ENCODE peak calls at places on chromosome 20, in five cellular contexts. K, H, F, R and Y are unnamed samples.

GRCh38 chr20:40489886-40490285 is 199.2 kb downstream of the MAFB start:
- DNase-seq in K (no peak), H (no peak), F (no peak), R (no peak), Y (no peak)

GRCh38 chr20:62304331-62305148 is 1.7 kb downstream of the ADRM1 start:
- DNase-seq in K (no peak), H (peak; percentile 35), F (no peak), R (no peak), Y (no peak)

GRCh38 chr20:23011008-23011721 is 23.9 kb upstream of the SSTR4 start:
- DNase-seq in K (no peak), H (no peak), F (no peak), R (no peak), Y (no peak)

GRCh38 chr20:49729780-49730179 is 16.1 kb upstream of the B4GALT5 start:
- DNase-seq in K (no peak), H (no peak), F (no peak), R (no peak), Y (no peak)

GRCh38 chr20:24675651-24676352 is 206.4 kb downstream of the SYNDIG1 start:
- DNase-seq in K (no peak), H (no peak), F (no peak), R (no peak), Y (no peak)

GRCh38 chr20:3400260-3401155 is 7.0 kb downstream of the DNAAF9 start:
- DNase-seq in K (no peak), H (no peak), F (peak; percentile 50), R (no peak), Y (no peak)

GRCh38 chr20:43460172-43460829 is 2.6 kb downstream of the SRSF6 start:
- DNase-seq in K (no peak), H (no peak), F (no peak), R (no peak), Y (no peak)

GRCh38 chr20:12737900-12738299 is 270.9 kb upstream of the SPTLC3 start:
- DNase-seq in K (no peak), H (no peak), F (no peak), R (no peak), Y (no peak)

GRCh38 chr20:1299522-1299921 is 29.4 kb downstream of the SDCBP2 start:
- DNase-seq in K (no peak), H (peak; percentile 66), F (no peak), R (no peak), Y (no peak)

GRCh38 chr20:32358883-32359632 is 927 bp downstream of the ASXL1 start:
- DNase-seq in K (peak; percentile 81), H (peak; percentile 62), F (peak; percentile 77), R (peak; percentile 81), Y (peak; percentile 80)

GRCh38 chr20:32357869-32358631 is at the start of gene ASXL1:
- DNase-seq in K (peak; percentile 98), H (peak; percentile 94), F (peak; percentile 97), R (peak; percentile 99), Y (peak; percentile 98)

GRCh38 chr20:32358632-32358882 is 426 bp downstream of the ASXL1 start:
- DNase-seq in K (no peak), H (no peak), F (no peak), R (no peak), Y (no peak)

GRCh38 chr20:32359633-32360332 is 1.7 kb downstream of the ASXL1 start:
- DNase-seq in K (no peak), H (no peak), F (no peak), R (no peak), Y (no peak)

GRCh38 chr20:32360333-32360634 is 2.2 kb downstream of the ASXL1 start:
- DNase-seq in K (no peak), H (no peak), F (no peak), R (no peak), Y (no peak)
- H3K4me3 ChIP-seq in K (peak overlapping the region; percentile 83), H (peak overlapping the region; percentile 73), F (peak overlapping the region; percentile 99), R (peak overlapping the region; percentile 97), Y (peak overlapping the region; percentile 91)

GRCh38 chr20:33827629-33828325 is 16.6 kb downstream of the CHMP4B start:
- DNase-seq in K (no peak), H (no peak), F (no peak), R (no peak), Y (no peak)

GRCh38 chr20:33825340-33826269 is 14.5 kb downstream of the CHMP4B start:
- DNase-seq in K (no peak), H (no peak), F (no peak), R (no peak), Y (no peak)

GRCh38 chr20:33824852-33825251 is 13.7 kb downstream of the CHMP4B start:
- DNase-seq in K (no peak), H (no peak), F (no peak), R (no peak), Y (no peak)

GRCh38 chr20:33827109-33827508 is 16.0 kb downstream of the CHMP4B start:
- DNase-seq in K (no peak), H (no peak), F (no peak), R (no peak), Y (no peak)

DNA sequence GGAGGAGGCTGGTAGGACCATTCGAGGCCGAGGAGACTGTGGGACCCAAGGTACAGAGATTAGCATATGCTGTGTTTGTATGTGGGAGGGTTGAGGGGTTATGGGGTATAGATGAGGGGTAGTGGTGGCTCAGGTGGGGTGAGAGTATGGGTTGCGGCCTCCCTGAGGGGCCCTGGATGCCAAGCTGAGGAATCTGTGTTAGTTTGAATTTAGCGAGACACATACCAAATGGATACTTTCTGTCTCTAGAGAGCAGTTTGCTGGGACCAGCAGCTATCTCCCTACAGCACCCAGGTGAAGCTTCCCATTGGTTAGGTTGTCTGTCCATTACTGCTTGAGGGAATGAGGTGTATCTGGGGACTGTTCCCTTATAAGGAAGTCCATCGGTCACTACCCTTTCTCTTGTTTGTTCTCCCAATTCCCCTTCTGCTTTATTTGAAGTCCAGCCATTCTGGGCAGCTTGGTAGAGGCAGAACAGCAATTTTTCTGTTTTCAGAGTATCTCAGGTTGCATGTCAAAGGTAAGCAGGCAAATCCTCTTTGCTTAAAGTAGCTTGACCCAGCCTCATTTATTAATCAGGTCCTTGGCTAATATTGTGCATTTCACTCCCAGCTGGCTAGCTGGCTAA is 15.2 kb downstream of the CHMP4B start:
- DNase-seq in K (no peak), H (no peak), F (no peak), R (no peak), Y (no peak)
- H3K27ac ChIP-seq in K (no peak overlapping the region), H (no peak overlapping the region), F (no peak overlapping the region), R (no peak overlapping the region), Y (no peak overlapping the region)

GRCh38 chr20:51542894-51543788 is 622 bp upstream of the NFATC2 start:
- DNase-seq in K (no peak), H (no peak), F (no peak), R (no peak), Y (no peak)
- H3K4me3 ChIP-seq in K (peak overlapping the region; percentile 57), H (no peak overlapping the region), F (peak overlapping the region; percentile 61), R (peak overlapping the region; percentile 50), Y (peak overlapping the region; percentile 11)

GRCh38 chr20:31836853-31837608 is 8.4 kb downstream of the FOXS1 start:
- DNase-seq in K (no peak), H (no peak), F (no peak), R (no peak), Y (no peak)
- H3K27ac ChIP-seq in K (no peak overlapping the region), H (peak overlapping the region; percentile 86), F (no peak overlapping the region), R (no peak overlapping the region), Y (no peak overlapping the region)

GRCh38 chr20:57716202-57716601 is 6.4 kb upstream of the PMEPA1 start:
- DNase-seq in K (no peak), H (no peak), F (no peak), R (no peak), Y (no peak)

GRCh38 chr20:57719951-57720350 is 10.1 kb upstream of the PMEPA1 start:
- DNase-seq in K (no peak), H (no peak), F (no peak), R (no peak), Y (no peak)

GRCh38 chr20:57716893-57717292 is 7.1 kb upstream of the PMEPA1 start:
- DNase-seq in K (no peak), H (no peak), F (no peak), R (no peak), Y (no peak)

GRCh38 chr20:57717797-57718196 is 8.0 kb upstream of the PMEPA1 start:
- DNase-seq in K (no peak), H (peak; percentile 68), F (no peak), R (no peak), Y (no peak)

DNA sequence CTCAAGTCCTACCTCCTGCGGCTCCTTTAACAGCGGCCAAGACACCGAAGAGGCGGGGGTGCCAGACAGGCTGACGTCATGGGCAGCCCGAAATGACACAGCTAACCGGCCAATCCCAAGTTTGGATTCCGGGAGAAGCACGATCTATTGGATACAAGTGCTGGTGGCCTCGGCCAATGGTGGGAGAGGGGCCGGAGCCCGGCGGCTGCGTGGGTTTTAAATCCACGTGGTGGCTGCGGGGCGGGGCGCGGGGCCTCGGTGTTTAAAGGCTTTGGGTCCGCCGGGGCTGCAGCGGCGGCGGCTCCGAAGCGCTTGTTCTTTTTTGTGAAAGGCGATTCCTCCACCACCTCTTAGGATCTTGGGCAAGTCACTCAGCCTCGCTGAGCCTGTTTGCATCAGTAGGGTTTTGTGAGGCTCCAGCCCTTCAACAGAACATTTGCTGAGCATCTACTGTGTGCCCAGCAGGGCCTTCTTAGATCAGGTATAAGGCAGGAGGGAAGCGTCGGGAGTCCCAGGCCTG is 8.7 kb upstream of the PMEPA1 start:
- DNase-seq in K (peak; percentile 97), H (peak; percentile 99), F (peak; percentile 98), R (peak; percentile 97), Y (peak; percentile 96)
- H3K4me3 ChIP-seq in K (peak overlapping the region; percentile 47), H (peak overlapping the region; percentile 57), F (peak overlapping the region; percentile 24), R (peak overlapping the region; percentile 23), Y (peak overlapping the region; percentile 33)

DNA sequence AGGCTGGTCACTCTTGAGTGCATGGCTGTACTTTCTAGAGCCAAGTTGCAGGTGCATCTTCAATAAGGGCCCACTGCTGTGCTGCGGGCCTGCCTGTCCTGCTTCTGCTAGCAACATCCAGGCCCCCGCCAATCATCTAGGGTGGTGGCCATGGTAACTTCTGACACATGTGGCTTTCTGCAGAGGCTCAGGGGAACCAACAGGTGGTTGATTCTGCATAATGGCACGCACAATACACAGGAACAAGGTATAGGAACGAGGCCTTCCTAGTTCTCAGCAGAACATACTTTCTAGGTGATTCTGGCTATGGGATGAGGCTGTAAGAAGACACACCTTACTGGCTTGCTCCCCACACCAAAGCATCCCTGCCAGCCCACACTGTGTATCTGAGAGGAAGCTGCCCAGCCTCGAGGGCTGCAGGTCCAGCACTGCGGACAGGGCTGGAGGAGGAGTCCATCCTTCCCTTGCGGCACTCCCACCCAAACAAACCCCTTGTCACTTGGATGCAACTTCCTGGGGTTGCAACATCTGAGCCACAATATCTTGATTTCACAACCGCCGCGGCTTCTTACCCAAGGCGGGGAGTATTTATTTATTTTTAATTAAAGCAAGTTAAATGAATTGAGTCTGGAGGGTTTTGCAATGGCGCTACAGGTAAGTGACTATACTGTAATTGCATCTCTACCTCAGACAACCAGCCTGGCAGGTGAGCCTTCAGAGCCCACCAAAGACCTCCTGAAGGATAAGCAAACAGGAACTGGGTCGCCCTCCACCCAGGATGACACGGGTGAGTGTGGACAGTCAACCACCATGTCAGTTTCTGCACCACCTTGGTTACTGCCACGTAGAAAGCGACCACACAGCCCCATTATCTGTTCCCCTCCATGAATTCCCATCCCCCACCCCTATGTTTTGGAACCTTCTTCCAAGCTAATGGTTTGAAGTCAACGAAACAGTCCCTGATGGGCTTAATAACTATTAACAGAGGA is 49.6 kb downstream of the SULF2 start:
- DNase-seq in K (peak; percentile 83), H (no peak), F (peak; percentile 45), R (peak; percentile 48), Y (peak; percentile 83)
- H3K27ac ChIP-seq in K (no peak overlapping the region), H (no peak overlapping the region), F (no peak overlapping the region), R (no peak overlapping the region), Y (peak overlapping the region; percentile 80)